ENCODE peak calls at places on chromosomes 1 and 21, in seven cellular contexts. N, E, T, R, B, Y and J are unnamed samples.

GRCh38 chr21:34513109-34513675 is 1.2 kb upstream of the KCNE1 start:
- DNase-seq in N (no peak), Y (peak), E (no peak), B (no peak), R (no peak), T (no peak), J (no peak)

GRCh38 chr1:2386636-2387611 is 4.4 kb downstream of the MORN1 start:
- DNase-seq in Y (no peak), N (no peak), B (no peak), R (no peak), E (no peak), T (no peak), J (no peak)

GRCh38 chr21:18493420-18493819 is 89.8 kb upstream of the TMPRSS15 start:
- DNase-seq in Y (peak), T (no peak), N (no peak), B (peak), E (no peak), R (peak), J (no peak)

GRCh38 chr1:3598051-3598471 is 13.2 kb downstream of the MEGF6 start:
- DNase-seq in N (no peak), E (peak), R (no peak), Y (no peak), B (no peak), T (no peak), J (no peak)

GRCh38 chr1:234270581-234271242 is 102.5 kb upstream of the COA6 start:
- DNase-seq in N (no peak), B (no peak), T (no peak), Y (no peak), E (no peak), R (no peak), J (no peak)

GRCh38 chr1:227541796-227542152 is 21.6 kb upstream of the ZNF678 start:
- DNase-seq in N (no peak), B (no peak), R (peak), E (peak), Y (peak), T (no peak), J (peak)

GRCh38 chr1:43537423-43538142 is 6.9 kb downstream of the PTPRF start:
- DNase-seq in Y (no peak), T (no peak), B (no peak), N (peak), E (no peak), R (no peak), J (no peak)

GRCh38 chr1:113930499-113931161 is 1.5 kb downstream of the HIPK1 start:
- DNase-seq in N (peak), T (no peak), Y (peak), E (no peak), R (peak), B (peak), J (peak)

GRCh38 chr21:25660233-25660632 is 21.2 kb downstream of the JAM2 start:
- DNase-seq in Y (no peak), E (no peak), N (no peak), B (no peak), T (no peak), R (peak), J (no peak)

GRCh38 chr1:212915245-212916091 is 34.9 kb upstream of the VASH2 start:
- DNase-seq in B (no peak), E (peak), N (peak), R (peak), Y (peak), T (no peak), J (no peak)

GRCh38 chr1:182611787-182612186 is 7.6 kb upstream of the RGS16 start:
- DNase-seq in B (no peak), Y (no peak), T (no peak), N (no peak), R (peak), E (peak), J (peak)

GRCh38 chr21:41770901-41771624 is 4.2 kb upstream of the RIPK4 start:
- DNase-seq in E (no peak), T (no peak), N (no peak), B (no peak), R (no peak), Y (no peak), J (no peak)

GRCh38 chr1:21781971-21782867 is 730 bp downstream of the USP48 start:
- DNase-seq in Y (peak), T (no peak), R (peak), N (peak), B (peak), E (peak), J (peak)

GRCh38 chr1:11151854-11152612 is 37.1 kb upstream of the ANGPTL7 start:
- DNase-seq in Y (no peak), R (peak), T (no peak), N (no peak), B (no peak), E (no peak), J (no peak)

GRCh38 chr1:182718311-182718710 is 33.9 kb upstream of the RGS8 start:
- DNase-seq in N (no peak), T (no peak), Y (no peak), B (no peak), R (no peak), E (no peak), J (no peak)

GRCh38 chr21:14453964-14454641 is 71.2 kb upstream of the HSPA13 start:
- DNase-seq in B (no peak), N (no peak), T (no peak), R (peak), E (no peak), Y (peak), J (no peak)
- H3K4ac ChIP-seq in B (no peak), N (no peak), T (no peak), R (no peak), E (no peak), Y (no peak), J (no peak)

DNA sequence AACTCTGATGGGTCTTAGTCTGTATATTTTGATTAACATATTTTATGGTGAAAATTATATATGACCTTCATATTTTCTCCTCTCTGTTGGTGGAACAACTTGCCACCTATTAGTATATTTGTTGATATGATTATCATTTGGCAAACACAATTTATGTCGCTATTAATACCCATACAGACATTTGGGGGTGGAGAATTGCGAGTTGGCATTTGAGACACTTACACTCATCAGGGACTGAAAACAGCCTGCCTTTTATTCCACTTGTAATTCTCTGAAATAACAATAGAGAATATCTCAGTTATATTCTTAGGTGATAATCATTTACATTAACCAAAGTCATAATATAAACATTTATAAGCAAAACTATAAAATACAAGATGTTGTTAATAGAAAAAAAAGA is 100.5 kb upstream of the RGS18 start:
- DNase-seq in B (no peak), T (no peak), R (no peak), Y (no peak), E (no peak), N (no peak), J (no peak)
- H2BK5ac ChIP-seq in B (no peak), T (no peak), R (no peak), Y (no peak), E (no peak), N (no peak), J (no peak)

GRCh38 chr1:229374485-229374884 is 31.6 kb upstream of the CCSAP start:
- DNase-seq in N (no peak), R (no peak), Y (no peak), B (no peak), E (no peak), T (no peak), J (no peak)
- H3K23ac ChIP-seq in N (no peak), R (no peak), Y (no peak), B (no peak), E (no peak), T (no peak), J (no peak)

GRCh38 chr1:7401814-7402547 is 369.1 kb upstream of the VAMP3 start:
- DNase-seq in B (peak), R (peak), N (peak), T (no peak), E (peak), Y (peak), J (no peak)

GRCh38 chr1:7402548-7402850 is 368.6 kb upstream of the VAMP3 start:
- DNase-seq in T (no peak), N (no peak), B (no peak), E (no peak), Y (peak), R (no peak), J (no peak)

GRCh38 chr1:7404046-7404742 is 366.9 kb upstream of the VAMP3 start:
- DNase-seq in R (no peak), B (no peak), E (peak), Y (no peak), T (no peak), N (no peak), J (no peak)

GRCh38 chr1:7405844-7406500 is 365.1 kb upstream of the VAMP3 start:
- DNase-seq in E (peak), Y (no peak), N (no peak), B (no peak), R (no peak), T (no peak), J (no peak)

GRCh38 chr1:7403265-7404045 is 367.6 kb upstream of the VAMP3 start:
- DNase-seq in R (no peak), Y (peak), B (no peak), T (no peak), N (peak), E (peak), J (no peak)
- H3K4ac ChIP-seq in R (no peak), Y (no peak), B (no peak), T (no peak), N (peak), E (no peak), J (no peak)

GRCh38 chr1:58465825-58466617 is 80.5 kb downstream of the OMA1 start:
- DNase-seq in T (no peak), N (no peak), Y (no peak), B (no peak), E (no peak), R (no peak), J (no peak)

GRCh38 chr1:58466618-58467241 is 79.8 kb downstream of the OMA1 start:
- DNase-seq in R (peak), B (no peak), Y (no peak), E (peak), T (no peak), N (no peak), J (no peak)

GRCh38 chr1:58465176-58465575 is 81.3 kb downstream of the OMA1 start:
- DNase-seq in R (no peak), Y (no peak), N (no peak), E (no peak), B (no peak), T (no peak), J (no peak)

GRCh38 chr1:58468612-58469493 is 77.7 kb downstream of the OMA1 start:
- DNase-seq in E (no peak), Y (no peak), B (no peak), T (no peak), R (no peak), N (no peak), J (no peak)
- H2BK5ac ChIP-seq in E (no peak), Y (no peak), B (no peak), T (no peak), R (no peak), N (no peak), J (no peak)